ENCODE peak calls at places on chromosome 10, in eight cellular contexts. B is kidney epithelial cell, N is uterus, A is Caco-2, E is lower lobe of right lung, J is endothelial cell of umbilical vein, T is A549, K is heart right ventricle. W is an unnamed sample.

GRCh38 chr10:78764436-78764835 is 304.3 kb upstream of the ZMIZ1 start:
- DNase-seq in B (no peak), N (peak), A (no peak), E (no peak), J (no peak), T (no peak), K (no peak), W (no peak)

GRCh38 chr10:115141254-115141653 is 48.1 kb downstream of the ATRNL1 start:
- DNase-seq in B (peak), N (no peak), A (peak), E (no peak), J (peak), T (no peak), K (no peak), W (peak)

GRCh38 chr10:82815680-82816079 is 940.7 kb downstream of the NRG3 start:
- DNase-seq in B (no peak), N (no peak), A (no peak), E (no peak), J (no peak), T (no peak), K (no peak), W (no peak)

GRCh38 chr10:11603741-11604140 is 7.7 kb downstream of the USP6NL start:
- DNase-seq in B (no peak), N (no peak), A (no peak), E (no peak), J (no peak), T (no peak), K (no peak), W (no peak)

GRCh38 chr10:34507217-34507616 is 307.9 kb downstream of the PARD3 start:
- DNase-seq in B (no peak), N (no peak), A (no peak), E (no peak), J (no peak), T (no peak), K (no peak), W (no peak)

GRCh38 chr10:60555710-60556109 is 166.0 kb upstream of the ANK3 start:
- DNase-seq in B (no peak), N (no peak), A (no peak), E (no peak), J (no peak), T (no peak), K (no peak), W (no peak)

GRCh38 chr10:69490876-69491275 is 39.6 kb downstream of the TSPAN15 start:
- DNase-seq in B (no peak), N (peak), A (no peak), E (no peak), J (no peak), T (no peak), K (no peak), W (no peak)

GRCh38 chr10:9211228-9211627 is 1156.7 kb downstream of the GATA3 start:
- DNase-seq in B (no peak), N (no peak), A (peak), E (no peak), J (peak), T (no peak), K (no peak), W (no peak)

GRCh38 chr10:132306341-132306685 is 1.4 kb downstream of the STK32C start:
- DNase-seq in B (no peak), N (no peak), A (no peak), E (peak), J (no peak), T (no peak), K (no peak), W (no peak)

GRCh38 chr10:54124209-54124890 is 676.7 kb downstream of the PCDH15 start:
- DNase-seq in B (no peak), N (no peak), A (no peak), E (no peak), J (no peak), T (no peak), K (no peak), W (no peak)

GRCh38 chr10:37275216-37275777 is 149.9 kb downstream of the ANKRD30A start:
- DNase-seq in B (no peak), N (no peak), A (no peak), E (no peak), J (no peak), T (no peak), K (no peak), W (no peak)

GRCh38 chr10:130141460-130141859 is 5.3 kb downstream of the GLRX3 start:
- DNase-seq in B (no peak), N (no peak), A (no peak), E (no peak), J (peak), T (no peak), K (no peak), W (peak)

GRCh38 chr10:47268696-47269095 is 31.3 kb upstream of the GDF10 start:
- DNase-seq in B (no peak), N (no peak), A (no peak), E (no peak), J (no peak), T (no peak), K (no peak), W (no peak)

GRCh38 chr10:11612004-11613001 is 853 bp upstream of the USP6NL start:
- DNase-seq in B (no peak), N (no peak), A (peak), E (no peak), J (peak), T (no peak), K (no peak), W (no peak)

GRCh38 chr10:930415-931325 is 835 bp downstream of the LARP4B start:
- DNase-seq in B (no peak), N (peak), A (peak), E (peak), J (peak), T (peak), K (peak), W (peak)

GRCh38 chr10:102604379-102604960 is 39.8 kb upstream of the TRIM8 start:
- DNase-seq in B (peak), N (no peak), A (peak), E (no peak), J (peak), T (peak), K (no peak), W (peak)

GRCh38 chr10:58780481-58780880 is 267.8 kb downstream of the BICC1 start:
- DNase-seq in B (no peak), N (no peak), A (no peak), E (no peak), J (no peak), T (no peak), K (no peak), W (no peak)

GRCh38 chr10:62709200-62709599 is 95.3 kb upstream of the ADO start:
- DNase-seq in B (no peak), N (no peak), A (no peak), E (no peak), J (no peak), T (no peak), K (no peak), W (no peak)
- H3K4me3 ChIP-seq in B (no peak), N (no peak), A (no peak), E (no peak), J (no peak), T (no peak), K (no peak), W (no peak)

GRCh38 chr10:23293145-23293724 is 51.4 kb downstream of the C10orf67 start:
- DNase-seq in B (no peak), N (no peak), A (peak), E (no peak), J (peak), T (peak), K (no peak), W (peak)
- TF ChIP-seq CTCF in B (peak), N (no peak), A (peak), E (peak), J (peak), T (peak), K (peak), W (peak)

DNA sequence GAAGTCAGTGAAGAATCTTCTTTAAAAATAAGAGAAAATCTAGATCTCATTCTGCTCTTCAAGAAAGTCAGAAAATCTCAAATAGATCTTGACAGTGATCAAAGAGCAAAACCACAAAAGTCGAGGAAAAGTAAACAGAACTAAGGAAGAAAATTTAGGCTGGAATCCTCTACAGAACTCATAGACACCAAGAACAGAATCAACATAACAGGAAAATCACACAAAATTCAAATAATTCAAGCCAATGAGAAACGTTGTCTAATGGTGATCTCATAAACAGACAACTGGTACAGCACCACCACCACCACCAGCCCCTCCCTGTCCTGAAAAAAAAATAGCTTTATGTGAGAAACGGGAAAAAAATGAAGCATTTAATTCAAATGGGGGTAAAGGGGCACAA is 6.9 kb downstream of the ITGB1 start:
- DNase-seq in B (no peak), N (no peak), A (no peak), E (no peak), J (no peak), T (no peak), K (no peak), W (no peak)
- H3K4me3 ChIP-seq in B (no peak), N (no peak), A (peak), E (no peak), J (no peak), T (peak), K (no peak), W (no peak)

DNA sequence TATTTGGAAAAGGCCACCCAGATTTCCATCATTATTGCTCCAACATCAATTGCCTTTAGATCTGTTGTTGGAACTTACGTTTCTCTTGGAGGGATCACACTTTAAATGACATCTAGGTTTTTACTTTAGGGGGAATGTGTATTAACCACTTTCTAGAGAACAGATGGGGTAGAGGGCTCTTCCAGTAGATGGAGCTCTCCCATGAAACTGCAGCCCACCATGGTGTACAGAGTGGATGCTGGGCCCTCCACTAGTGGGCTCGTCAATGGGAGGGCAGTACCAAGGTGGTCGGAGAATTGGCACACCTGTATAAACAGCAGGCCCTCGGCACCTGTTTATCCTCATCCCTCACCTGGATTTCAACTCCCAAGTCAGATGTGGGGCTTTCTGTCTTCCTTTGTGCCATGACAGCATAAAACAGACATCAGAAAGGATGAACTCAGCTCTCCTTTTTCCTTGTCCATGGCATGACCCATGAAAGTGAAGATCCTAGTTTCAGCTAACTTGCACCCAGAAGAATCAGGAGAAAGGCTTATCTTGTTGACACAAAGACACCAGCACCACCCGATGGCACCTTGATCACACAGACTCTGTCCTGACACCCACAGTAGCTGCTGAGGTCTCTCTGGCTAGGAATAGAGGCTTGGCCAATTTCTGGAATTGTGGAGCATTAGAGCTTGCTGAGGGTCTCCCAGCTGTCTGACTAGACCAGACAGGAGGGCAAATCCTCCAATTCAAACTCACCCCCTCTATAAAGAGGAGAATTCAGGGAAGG is 150.5 kb downstream of the CYP26A1 start:
- DNase-seq in B (no peak), N (no peak), A (no peak), E (no peak), J (no peak), T (no peak), K (no peak), W (peak)
- TF ChIP-seq CTCF in B (peak), N (no peak), A (peak), E (no peak), J (no peak), T (peak), K (no peak), W (no peak)

DNA sequence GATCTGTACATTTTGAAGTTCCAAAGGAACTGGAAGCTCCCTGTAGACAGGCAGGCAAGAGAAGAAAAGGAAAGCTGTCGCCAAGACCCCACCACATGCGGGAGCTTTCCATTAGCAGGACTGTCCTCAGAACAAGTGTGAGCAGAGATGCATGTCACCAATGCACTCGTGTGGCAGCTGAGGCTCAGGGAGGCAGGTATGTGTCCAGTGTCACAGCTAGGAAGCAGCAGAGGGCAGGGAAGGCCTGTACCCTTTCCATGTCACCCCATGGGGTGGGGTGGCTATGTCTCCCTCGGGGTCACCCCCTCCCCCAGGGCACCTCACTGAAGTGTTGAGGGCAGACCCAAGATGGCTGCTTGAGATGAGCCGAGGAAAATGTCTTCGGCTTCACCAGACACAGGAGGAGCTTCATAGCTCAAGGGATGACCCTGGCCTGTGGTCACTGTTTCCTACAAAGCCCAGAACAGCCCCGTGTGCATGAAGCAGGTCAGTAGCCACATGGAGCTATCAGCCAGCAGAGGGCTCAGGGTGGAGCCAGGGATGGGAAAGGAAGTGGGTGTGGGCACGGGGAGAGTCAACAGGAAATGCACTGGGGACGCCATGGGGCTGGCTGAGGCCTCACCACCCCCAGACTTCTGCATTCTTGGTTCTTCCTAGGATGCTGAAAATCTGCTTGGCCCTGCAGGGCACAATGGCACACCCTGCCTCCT is 96.6 kb downstream of the FAM53B start:
- DNase-seq in B (no peak), N (no peak), A (peak), E (peak), J (peak), T (peak), K (peak), W (peak)
- H3K4me3 ChIP-seq in B (no peak), N (no peak), A (no peak), E (no peak), J (no peak), T (no peak), K (no peak), W (no peak)

W was measured in fibroblast of mammary gland.